ENCODE peak calls at places on chromosomes 4 and X, in eight cellular contexts. One of them, this sample, is unnamed.

GRCh38 chr4:157700898-157701694 is 471.7 kb downstream of the GASK1B start:
- DNase-seq in ureter: no peak
- DNase-seq in HT1080: no peak
- DNase-seq in CD4-positive, alpha-beta T cell: no peak
- DNase-seq in activated T-cell treated with anti-CD3 and anti-CD28 coated beads for 48 hours: no peak
- DNase-seq in stimulated activated CD8-positive, alpha-beta memory T cell treated with anti-CD3 and anti-CD28 coated beads, Interleukin-7, amount 100 ng/mL, for 1 hour: no peak
- DNase-seq in amygdala: no peak
- DNase-seq in MCF 10A: no peak
- DNase-seq in this sample: no peak

GRCh38 chrX:15474058-15474457 is 19.1 kb downstream of the PIR start:
- DNase-seq in amygdala: no peak
- DNase-seq in ureter: no peak
- DNase-seq in CD4-positive, alpha-beta T cell: no peak
- DNase-seq in activated T-cell treated with anti-CD3 and anti-CD28 coated beads for 48 hours: no peak
- DNase-seq in MCF 10A: no peak
- DNase-seq in stimulated activated CD8-positive, alpha-beta memory T cell treated with anti-CD3 and anti-CD28 coated beads, Interleukin-7, amount 100 ng/mL, for 1 hour: no peak
- DNase-seq in HT1080: no peak
- DNase-seq in this sample: no peak

GRCh38 chr4:127580891-127581290 is 51.9 kb upstream of the INTU start:
- DNase-seq in stimulated activated CD8-positive, alpha-beta memory T cell treated with anti-CD3 and anti-CD28 coated beads, Interleukin-7, amount 100 ng/mL, for 1 hour: no peak
- DNase-seq in amygdala: no peak
- DNase-seq in ureter: no peak
- DNase-seq in CD4-positive, alpha-beta T cell: no peak
- DNase-seq in HT1080: no peak
- DNase-seq in MCF 10A: no peak
- DNase-seq in activated T-cell treated with anti-CD3 and anti-CD28 coated beads for 48 hours: no peak
- DNase-seq in this sample: no peak

GRCh38 chr4:119816473-119816872 is 187.9 kb upstream of the PDE5A start:
- DNase-seq in stimulated activated CD8-positive, alpha-beta memory T cell treated with anti-CD3 and anti-CD28 coated beads, Interleukin-7, amount 100 ng/mL, for 1 hour: no peak
- DNase-seq in HT1080: no peak
- DNase-seq in ureter: no peak
- DNase-seq in activated T-cell treated with anti-CD3 and anti-CD28 coated beads for 48 hours: no peak
- DNase-seq in amygdala: no peak
- DNase-seq in CD4-positive, alpha-beta T cell: no peak
- DNase-seq in MCF 10A: no peak
- DNase-seq in this sample: no peak

GRCh38 chr4:140719022-140719421 is 37.2 kb downstream of the TBC1D9 start:
- DNase-seq in activated T-cell treated with anti-CD3 and anti-CD28 coated beads for 48 hours: no peak
- DNase-seq in stimulated activated CD8-positive, alpha-beta memory T cell treated with anti-CD3 and anti-CD28 coated beads, Interleukin-7, amount 100 ng/mL, for 1 hour: no peak
- DNase-seq in MCF 10A: no peak
- DNase-seq in ureter: no peak
- DNase-seq in HT1080: peak; percentile 46
- DNase-seq in CD4-positive, alpha-beta T cell: no peak
- DNase-seq in amygdala: no peak
- DNase-seq in this sample: no peak

GRCh38 chrX:127888767-127889166 is 163.4 kb downstream of the ACTRT1 start:
- DNase-seq in CD4-positive, alpha-beta T cell: no peak
- DNase-seq in activated T-cell treated with anti-CD3 and anti-CD28 coated beads for 48 hours: no peak
- DNase-seq in MCF 10A: no peak
- DNase-seq in amygdala: no peak
- DNase-seq in ureter: no peak
- DNase-seq in stimulated activated CD8-positive, alpha-beta memory T cell treated with anti-CD3 and anti-CD28 coated beads, Interleukin-7, amount 100 ng/mL, for 1 hour: no peak
- DNase-seq in HT1080: no peak
- DNase-seq in this sample: no peak

GRCh38 chr4:102758241-102758871 is 2.4 kb downstream of the MANBA start:
- DNase-seq in MCF 10A: no peak
- DNase-seq in CD4-positive, alpha-beta T cell: no peak
- DNase-seq in amygdala: no peak
- DNase-seq in ureter: no peak
- DNase-seq in activated T-cell treated with anti-CD3 and anti-CD28 coated beads for 48 hours: no peak
- DNase-seq in stimulated activated CD8-positive, alpha-beta memory T cell treated with anti-CD3 and anti-CD28 coated beads, Interleukin-7, amount 100 ng/mL, for 1 hour: no peak
- DNase-seq in HT1080: no peak
- DNase-seq in this sample: no peak

GRCh38 chrX:81708506-81708905 is 506.6 kb downstream of the SH3BGRL start:
- DNase-seq in HT1080: peak; percentile 73
- DNase-seq in activated T-cell treated with anti-CD3 and anti-CD28 coated beads for 48 hours: no peak
- DNase-seq in MCF 10A: peak; percentile 88
- DNase-seq in stimulated activated CD8-positive, alpha-beta memory T cell treated with anti-CD3 and anti-CD28 coated beads, Interleukin-7, amount 100 ng/mL, for 1 hour: no peak
- DNase-seq in CD4-positive, alpha-beta T cell: no peak
- DNase-seq in amygdala: no peak
- DNase-seq in ureter: no peak
- DNase-seq in this sample: no peak

GRCh38 chr4:164876680-164877324 is at the start of gene APELA:
- DNase-seq in CD4-positive, alpha-beta T cell: no peak
- DNase-seq in ureter: no peak
- DNase-seq in MCF 10A: no peak
- DNase-seq in stimulated activated CD8-positive, alpha-beta memory T cell treated with anti-CD3 and anti-CD28 coated beads, Interleukin-7, amount 100 ng/mL, for 1 hour: no peak
- DNase-seq in amygdala: no peak
- DNase-seq in activated T-cell treated with anti-CD3 and anti-CD28 coated beads for 48 hours: no peak
- DNase-seq in HT1080: no peak
- DNase-seq in this sample: no peak

GRCh38 chrX:1528186-1528883 is 8.7 kb downstream of the P2RY8 start:
- DNase-seq in activated T-cell treated with anti-CD3 and anti-CD28 coated beads for 48 hours: no peak
- DNase-seq in HT1080: no peak
- DNase-seq in stimulated activated CD8-positive, alpha-beta memory T cell treated with anti-CD3 and anti-CD28 coated beads, Interleukin-7, amount 100 ng/mL, for 1 hour: no peak
- DNase-seq in ureter: peak; percentile 15
- DNase-seq in CD4-positive, alpha-beta T cell: no peak
- DNase-seq in amygdala: no peak
- DNase-seq in MCF 10A: no peak
- DNase-seq in this sample: no peak

GRCh38 chrX:153226344-153227190 is 47.5 kb downstream of the MAGEA1 start:
- DNase-seq in ureter: no peak
- DNase-seq in stimulated activated CD8-positive, alpha-beta memory T cell treated with anti-CD3 and anti-CD28 coated beads, Interleukin-7, amount 100 ng/mL, for 1 hour: no peak
- DNase-seq in amygdala: no peak
- DNase-seq in activated T-cell treated with anti-CD3 and anti-CD28 coated beads for 48 hours: peak; percentile 2
- DNase-seq in MCF 10A: peak; percentile 76
- DNase-seq in HT1080: peak; percentile 57
- DNase-seq in CD4-positive, alpha-beta T cell: no peak
- DNase-seq in this sample: no peak

GRCh38 chr4:75724867-75725724 is 719 bp downstream of the USO1 start:
- DNase-seq in MCF 10A: peak; percentile 78
- DNase-seq in stimulated activated CD8-positive, alpha-beta memory T cell treated with anti-CD3 and anti-CD28 coated beads, Interleukin-7, amount 100 ng/mL, for 1 hour: peak; percentile 25
- DNase-seq in amygdala: peak; percentile 54
- DNase-seq in CD4-positive, alpha-beta T cell: peak; percentile 20
- DNase-seq in HT1080: peak; percentile 69
- DNase-seq in activated T-cell treated with anti-CD3 and anti-CD28 coated beads for 48 hours: peak; percentile 65
- DNase-seq in ureter: peak; percentile 74
- DNase-seq in this sample: no peak

GRCh38 chr4:79163981-79164490 is 161.8 kb downstream of the NAA11 start:
- DNase-seq in amygdala: no peak
- DNase-seq in ureter: no peak
- DNase-seq in CD4-positive, alpha-beta T cell: no peak
- DNase-seq in stimulated activated CD8-positive, alpha-beta memory T cell treated with anti-CD3 and anti-CD28 coated beads, Interleukin-7, amount 100 ng/mL, for 1 hour: no peak
- DNase-seq in HT1080: peak; percentile 1
- DNase-seq in MCF 10A: no peak
- DNase-seq in activated T-cell treated with anti-CD3 and anti-CD28 coated beads for 48 hours: no peak
- DNase-seq in this sample: no peak

GRCh38 chrX:122219226-122219625 is 964.9 kb upstream of the GRIA3 start:
- DNase-seq in MCF 10A: peak; percentile 53
- DNase-seq in stimulated activated CD8-positive, alpha-beta memory T cell treated with anti-CD3 and anti-CD28 coated beads, Interleukin-7, amount 100 ng/mL, for 1 hour: no peak
- DNase-seq in CD4-positive, alpha-beta T cell: no peak
- DNase-seq in activated T-cell treated with anti-CD3 and anti-CD28 coated beads for 48 hours: no peak
- DNase-seq in ureter: no peak
- DNase-seq in HT1080: no peak
- DNase-seq in amygdala: no peak
- DNase-seq in this sample: no peak

GRCh38 chrX:123818243-123818642 is 41.6 kb upstream of the XIAP start:
- DNase-seq in stimulated activated CD8-positive, alpha-beta memory T cell treated with anti-CD3 and anti-CD28 coated beads, Interleukin-7, amount 100 ng/mL, for 1 hour: no peak
- DNase-seq in CD4-positive, alpha-beta T cell: no peak
- DNase-seq in ureter: no peak
- DNase-seq in activated T-cell treated with anti-CD3 and anti-CD28 coated beads for 48 hours: no peak
- DNase-seq in MCF 10A: no peak
- DNase-seq in amygdala: no peak
- DNase-seq in HT1080: peak; percentile 82
- DNase-seq in this sample: no peak

GRCh38 chrX:109740076-109740809 is 7.2 kb upstream of the ACSL4 start:
- DNase-seq in ureter: no peak
- DNase-seq in amygdala: no peak
- DNase-seq in activated T-cell treated with anti-CD3 and anti-CD28 coated beads for 48 hours: no peak
- DNase-seq in CD4-positive, alpha-beta T cell: no peak
- DNase-seq in stimulated activated CD8-positive, alpha-beta memory T cell treated with anti-CD3 and anti-CD28 coated beads, Interleukin-7, amount 100 ng/mL, for 1 hour: no peak
- DNase-seq in HT1080: no peak
- DNase-seq in MCF 10A: peak; percentile 83
- DNase-seq in this sample: no peak

This sample was measured in D721Med.